ENCODE peak calls at places on chromosomes 13 and 19, in four cellular contexts. N is DMS153, G is posterior cingulate gyrus, U is iPS-NIHi11. P is an unnamed sample.

GRCh38 chr19:36837525-36837901 is 674 bp downstream of the ZNF790 start:
- DNase-seq in N (no peak), G (no peak), U (peak), P (no peak)

GRCh38 chr13:80047406-80047805 is 293.5 kb downstream of the SPRY2 start:
- DNase-seq in N (no peak), G (no peak), U (no peak), P (no peak)

GRCh38 chr19:35717665-35718344 is at the start of gene KMT2B:
- DNase-seq in N (no peak), G (peak), U (peak), P (no peak)

GRCh38 chr19:37583340-37583739 is 11.3 kb downstream of the ZNF571 start:
- DNase-seq in N (no peak), G (no peak), U (peak), P (no peak)

GRCh38 chr13:33191425-33192221 is 93.9 kb downstream of the STARD13 start:
- DNase-seq in N (no peak), G (no peak), U (no peak), P (no peak)

GRCh38 chr13:114123876-114124275 is 8.5 kb downstream of the RASA3 start:
- DNase-seq in N (no peak), G (no peak), U (no peak), P (no peak)

GRCh38 chr19:51140441-51140840 is 1.7 kb upstream of the SIGLEC7 start:
- DNase-seq in N (no peak), G (no peak), U (peak), P (no peak)

GRCh38 chr13:42548731-42549554 is 25.0 kb upstream of the TNFSF11 start:
- DNase-seq in N (no peak), G (no peak), U (no peak), P (no peak)

GRCh38 chr19:35433448-35433847 is 14.6 kb upstream of the FFAR2 start:
- DNase-seq in N (no peak), G (peak), U (no peak), P (no peak)

GRCh38 chr19:51083181-51083580 is 494 bp upstream of the KLK14 start:
- DNase-seq in N (no peak), G (no peak), U (no peak), P (no peak)

GRCh38 chr19:30276312-30276884 is 95.8 kb upstream of the ZNF536 start:
- DNase-seq in N (no peak), G (no peak), U (no peak), P (no peak)

GRCh38 chr19:51837145-51837544 is 42.2 kb downstream of the FPR3 start:
- DNase-seq in N (no peak), G (no peak), U (no peak), P (no peak)

GRCh38 chr19:36051236-36051635 is 2.8 kb downstream of the THAP8 start:
- DNase-seq in N (no peak), G (no peak), U (peak), P (no peak)

GRCh38 chr13:109998808-109999528 is 212.6 kb upstream of the IRS2 start:
- DNase-seq in N (no peak), G (no peak), U (no peak), P (no peak)

GRCh38 chr19:55473613-55474012 is 2.8 kb upstream of the ZNF628 start:
- DNase-seq in N (no peak), G (no peak), U (no peak), P (no peak)

GRCh38 chr19:51687791-51688664 is 5.1 kb upstream of the SPACA6 start:
- DNase-seq in N (peak), G (peak), U (peak), P (peak)

GRCh38 chr19:12786950-12787349 is 4.3 kb upstream of the JUNB start:
- DNase-seq in N (no peak), G (no peak), U (no peak), P (no peak)

GRCh38 chr13:60047943-60048342 is 115.8 kb downstream of the DIAPH3 start:
- DNase-seq in N (no peak), G (no peak), U (peak), P (no peak)

GRCh38 chr13:64255988-64256387 is 2840.3 kb upstream of the PCDH20 start:
- DNase-seq in N (no peak), G (no peak), U (no peak), P (no peak)

GRCh38 chr19:6423499-6424189 is 967 bp downstream of the KHSRP start:
- DNase-seq in N (no peak), G (no peak), U (peak), P (no peak)

GRCh38 chr13:44719857-44720671 is 143.9 kb upstream of the TSC22D1 start:
- DNase-seq in N (no peak), G (no peak), U (no peak), P (no peak)

GRCh38 chr19:16088985-16089846 is 12.9 kb downstream of the TPM4 start:
- DNase-seq in N (no peak), G (no peak), U (no peak), P (no peak)